ENCODE peak calls at places on chromosomes 13 and 19, in four cellular contexts. One of them, this sample, is unnamed.
A peak's percentile ranks its signal among the peaks of the same experiment; 100 is the strongest.

GRCh38 chr13:76522083-76522755 is 364.0 kb downstream of the KCTD12 start:
- DNase-seq in B cell: no peak
- DNase-seq in GM10248: no peak
- DNase-seq in thyroid gland: no peak
- DNase-seq in this sample: no peak

GRCh38 chr19:1122972-1123363 is 19.2 kb downstream of the GPX4 start:
- DNase-seq in GM10248: peak; percentile 90
- DNase-seq in thyroid gland: no peak
- DNase-seq in B cell: no peak
- DNase-seq in this sample: no peak

GRCh38 chr19:19388568-19389555 is 16.6 kb upstream of the GATAD2A start:
- DNase-seq in GM10248: no peak
- DNase-seq in B cell: no peak
- DNase-seq in thyroid gland: no peak
- DNase-seq in this sample: no peak

GRCh38 chr13:60463787-60464186 is 66.8 kb downstream of the TDRD3 start:
- DNase-seq in thyroid gland: no peak
- DNase-seq in B cell: no peak
- DNase-seq in GM10248: no peak
- DNase-seq in this sample: peak; percentile 8

GRCh38 chr13:85528578-85529215 is 270.5 kb downstream of the SLITRK6 start:
- DNase-seq in thyroid gland: no peak
- DNase-seq in GM10248: no peak
- DNase-seq in B cell: no peak
- DNase-seq in this sample: peak; percentile 57

GRCh38 chr13:71625183-71625582 is 241.8 kb downstream of the DACH1 start:
- DNase-seq in GM10248: no peak
- DNase-seq in thyroid gland: no peak
- DNase-seq in B cell: no peak
- DNase-seq in this sample: no peak

GRCh38 chr19:610801-611505 is 21.3 kb downstream of the HCN2 start:
- DNase-seq in B cell: no peak
- DNase-seq in GM10248: peak; percentile 67
- DNase-seq in thyroid gland: no peak
- DNase-seq in this sample: peak; percentile 93

GRCh38 chr19:31127132-31127967 is 221.9 kb downstream of the TSHZ3 start:
- DNase-seq in thyroid gland: no peak
- DNase-seq in GM10248: no peak
- DNase-seq in B cell: no peak
- DNase-seq in this sample: peak; percentile 85

GRCh38 chr13:20359335-20359734 is 127.2 kb upstream of the GJB6 start:
- DNase-seq in GM10248: no peak
- DNase-seq in thyroid gland: no peak
- DNase-seq in B cell: no peak
- DNase-seq in this sample: peak; percentile 96

GRCh38 chr13:48232420-48233096 is 448 bp upstream of the ITM2B start:
- DNase-seq in thyroid gland: peak; percentile 36
- DNase-seq in B cell: no peak
- DNase-seq in GM10248: no peak
- DNase-seq in this sample: no peak

GRCh38 chr13:44648392-44649117 is 72.4 kb upstream of the TSC22D1 start:
- DNase-seq in B cell: no peak
- DNase-seq in GM10248: peak; percentile 52
- DNase-seq in thyroid gland: no peak
- DNase-seq in this sample: no peak

GRCh38 chr19:58439576-58440554 is at the start of gene ZNF132:
- DNase-seq in B cell: peak; percentile 98
- DNase-seq in GM10248: peak; percentile 98
- DNase-seq in thyroid gland: peak; percentile 99
- DNase-seq in this sample: peak; percentile 100

GRCh38 chr19:34500656-34501120 is 19.1 kb downstream of the WTIP start:
- DNase-seq in GM10248: peak; percentile 20
- DNase-seq in thyroid gland: no peak
- DNase-seq in B cell: no peak
- DNase-seq in this sample: no peak

GRCh38 chr19:18618236-18618635 is 5.6 kb downstream of the TMEM59L start:
- DNase-seq in B cell: no peak
- DNase-seq in GM10248: no peak
- DNase-seq in thyroid gland: no peak
- DNase-seq in this sample: no peak

GRCh38 chr13:59494151-59494550 is 669.6 kb downstream of the DIAPH3 start:
- DNase-seq in thyroid gland: no peak
- DNase-seq in GM10248: no peak
- DNase-seq in B cell: no peak
- DNase-seq in this sample: no peak

GRCh38 chr13:103354189-103354588 is 288.0 kb upstream of the SLC10A2 start:
- DNase-seq in B cell: no peak
- DNase-seq in GM10248: no peak
- DNase-seq in thyroid gland: no peak
- DNase-seq in this sample: no peak

GRCh38 chr13:32031025-32031814 is at the start of gene FRY:
- DNase-seq in GM10248: peak; percentile 75
- DNase-seq in thyroid gland: peak; percentile 60
- DNase-seq in B cell: peak; percentile 57
- DNase-seq in this sample: peak; percentile 70

GRCh38 chr19:5230730-5231555 is 109.7 kb downstream of the PTPRS start:
- DNase-seq in thyroid gland: no peak
- DNase-seq in GM10248: no peak
- DNase-seq in B cell: no peak
- DNase-seq in this sample: no peak

GRCh38 chr13:112968910-112969691 is at the start of gene MCF2L:
- DNase-seq in GM10248: peak; percentile 47
- DNase-seq in B cell: no peak
- DNase-seq in thyroid gland: peak; percentile 68
- DNase-seq in this sample: peak; percentile 6

GRCh38 chr13:79905018-79905417 is 424.1 kb downstream of the NDFIP2 start:
- DNase-seq in thyroid gland: no peak
- DNase-seq in GM10248: no peak
- DNase-seq in B cell: no peak
- DNase-seq in this sample: no peak

GRCh38 chr13:46146898-46147297 is 35.1 kb downstream of the LCP1 start:
- DNase-seq in B cell: no peak
- DNase-seq in thyroid gland: no peak
- DNase-seq in GM10248: no peak
- DNase-seq in this sample: no peak